ENCODE peak calls at places on chromosomes 11 and 22, in four cellular contexts. One of them, this sample, is unnamed.

GRCh38 chr11:11947825-11948224 is 60.6 kb downstream of the DKK3 start:
- DNase-seq in H54: no peak
- DNase-seq in LHCN-M2: no peak
- DNase-seq in NCI-H1092 treated with DMSO at 0.1 percent for 48 hours: no peak
- DNase-seq in this sample: no peak

GRCh38 chr22:35995772-35996171 is 32.9 kb downstream of the RBFOX2 start:
- DNase-seq in NCI-H1092 treated with DMSO at 0.1 percent for 48 hours: no peak
- DNase-seq in H54: peak; percentile 15
- DNase-seq in LHCN-M2: peak; percentile 98
- DNase-seq in this sample: peak; percentile 9

GRCh38 chr11:33722579-33723234 is 13.5 kb downstream of the CD59 start:
- DNase-seq in LHCN-M2: peak; percentile 85
- DNase-seq in NCI-H1092 treated with DMSO at 0.1 percent for 48 hours: no peak
- DNase-seq in H54: no peak
- DNase-seq in this sample: no peak

GRCh38 chr22:46748948-46749681 is 11.1 kb upstream of the CERK start:
- DNase-seq in NCI-H1092 treated with DMSO at 0.1 percent for 48 hours: no peak
- DNase-seq in LHCN-M2: no peak
- DNase-seq in H54: no peak
- DNase-seq in this sample: no peak

GRCh38 chr22:30193031-30193794 is 53.3 kb downstream of the LIF start:
- DNase-seq in NCI-H1092 treated with DMSO at 0.1 percent for 48 hours: no peak
- DNase-seq in LHCN-M2: no peak
- DNase-seq in H54: no peak
- DNase-seq in this sample: no peak

GRCh38 chr22:26835929-26836528 is 178.6 kb downstream of the MIAT start:
- DNase-seq in H54: peak; percentile 18
- DNase-seq in LHCN-M2: peak; percentile 48
- DNase-seq in NCI-H1092 treated with DMSO at 0.1 percent for 48 hours: peak; percentile 30
- DNase-seq in this sample: peak; percentile 22

GRCh38 chr11:46102843-46103242 is 18.4 kb downstream of the PHF21A start:
- DNase-seq in NCI-H1092 treated with DMSO at 0.1 percent for 48 hours: no peak
- DNase-seq in LHCN-M2: no peak
- DNase-seq in H54: no peak
- DNase-seq in this sample: no peak

GRCh38 chr11:628056-628455 is 1.1 kb upstream of the SCT start:
- DNase-seq in LHCN-M2: no peak
- DNase-seq in NCI-H1092 treated with DMSO at 0.1 percent for 48 hours: no peak
- DNase-seq in H54: no peak
- DNase-seq in this sample: no peak

GRCh38 chr11:111878385-111878765 is 590 bp downstream of the FDXACB1 start:
- DNase-seq in H54: peak; percentile 3
- DNase-seq in NCI-H1092 treated with DMSO at 0.1 percent for 48 hours: no peak
- DNase-seq in LHCN-M2: peak; percentile 45
- DNase-seq in this sample: no peak

GRCh38 chr11:60390389-60390788 is 5.9 kb upstream of the MS4A14 start:
- DNase-seq in NCI-H1092 treated with DMSO at 0.1 percent for 48 hours: no peak
- DNase-seq in LHCN-M2: no peak
- DNase-seq in H54: no peak
- DNase-seq in this sample: no peak

GRCh38 chr22:36299295-36299694 is 46.4 kb downstream of the APOL1 start:
- DNase-seq in H54: no peak
- DNase-seq in LHCN-M2: no peak
- DNase-seq in NCI-H1092 treated with DMSO at 0.1 percent for 48 hours: no peak
- DNase-seq in this sample: no peak

GRCh38 chr11:45896392-45897068 is 10.5 kb downstream of the FREY1 start:
- DNase-seq in H54: no peak
- DNase-seq in NCI-H1092 treated with DMSO at 0.1 percent for 48 hours: peak; percentile 95
- DNase-seq in LHCN-M2: no peak
- DNase-seq in this sample: no peak